ENCODE peak calls at places on chromosomes 12 and 14, in six cellular contexts. G is left ventricle myocardium inferior; W is IMR-90; K is lower lobe of right lung; L is Peyer's patch; O is CD8-positive, alpha-beta T cell. S is an unnamed sample. For H3K4me1, the result is how much of the 10 kb centered on the place peaks cover.

GRCh38 chr12:59408431-59408830 is 187.4 kb upstream of the SLC16A7 start:
- DNase-seq in W (peak), G (no peak), O (no peak), K (no peak), L (no peak), S (no peak)

GRCh38 chr14:100213956-100214767 is 24.8 kb upstream of the YY1 start:
- DNase-seq in K (peak), G (peak), O (peak), W (peak), L (peak), S (peak)

GRCh38 chr12:39975374-39975918 is 130.4 kb downstream of the SLC2A13 start:
- DNase-seq in G (no peak), O (no peak), W (no peak), K (no peak), L (no peak), S (no peak)

GRCh38 chr14:79016828-79017505 is 846.8 kb downstream of the NRXN3 start:
- DNase-seq in L (no peak), K (no peak), O (no peak), G (no peak), W (peak), S (no peak)

GRCh38 chr14:43894534-43894933 is 612.5 kb downstream of the FSCB start:
- DNase-seq in K (no peak), O (no peak), G (no peak), L (no peak), W (peak), S (no peak)

GRCh38 chr12:119661882-119662281 is 6.1 kb upstream of the PRKAB1 start:
- DNase-seq in K (no peak), G (no peak), O (no peak), L (no peak), W (no peak), S (no peak)

GRCh38 chr12:64400041-64400440 is 4.2 kb upstream of the XPOT start:
- DNase-seq in L (no peak), K (no peak), O (no peak), W (peak), G (no peak), S (no peak)

GRCh38 chr12:1880876-1881275 is 37.6 kb downstream of the CACNA2D4 start:
- DNase-seq in O (no peak), K (no peak), W (no peak), L (no peak), G (no peak), S (peak)

GRCh38 chr14:33959692-33960151 is 8.8 kb upstream of the EGLN3 start:
- DNase-seq in L (no peak), G (no peak), O (no peak), W (no peak), K (no peak), S (peak)

GRCh38 chr12:40718878-40719372 is 26.7 kb downstream of the CNTN1 start:
- DNase-seq in O (no peak), W (no peak), L (no peak), G (no peak), K (no peak), S (no peak)

GRCh38 chr14:64566651-64567122 is 16.9 kb downstream of the PPP1R36 start:
- DNase-seq in W (no peak), L (no peak), K (no peak), O (no peak), G (no peak), S (peak)

GRCh38 chr14:75515631-75515999 is 6.7 kb upstream of the BATF start:
- DNase-seq in O (no peak), L (no peak), W (no peak), K (no peak), G (no peak), S (peak)

GRCh38 chr12:57240926-57241555 is 9.9 kb downstream of the STAC3 start:
- DNase-seq in G (no peak), K (no peak), L (peak), O (no peak), W (no peak), S (no peak)

GRCh38 chr12:52121848-52122838 is 42.6 kb downstream of the SMIM41 start:
- DNase-seq in G (peak), L (peak), O (peak), W (peak), K (peak), S (no peak)

GRCh38 chr12:65189028-65189718 is 19.8 kb downstream of the LEMD3 start:
- DNase-seq in K (no peak), L (no peak), W (no peak), G (no peak), O (no peak), S (no peak)

GRCh38 chr12:15636060-15636890 is 152.9 kb downstream of the EPS8 start:
- DNase-seq in G (no peak), L (no peak), W (no peak), O (no peak), K (no peak), S (no peak)

GRCh38 chr14:49424436-49425331 is 161.5 kb downstream of the RPS29 start:
- DNase-seq in W (no peak), O (no peak), K (no peak), L (no peak), G (no peak), S (no peak)

GRCh38 chr14:59630281-59630963 is 53.8 kb upstream of the CCDC175 start:
- DNase-seq in O (no peak), G (no peak), K (peak), W (no peak), L (peak), S (no peak)

GRCh38 chr14:79356040-79356439 is 855.3 kb downstream of the DIO2 start:
- DNase-seq in O (no peak), W (peak), G (no peak), L (no peak), K (no peak), S (no peak)

GRCh38 chr12:109529618-109530300 is 43.5 kb downstream of the MMAB start:
- DNase-seq in L (peak), G (no peak), K (peak), O (no peak), W (no peak), S (no peak)

GRCh38 chr12:46442723-46443122 is 70.2 kb upstream of the SLC38A2 start:
- DNase-seq in O (no peak), G (no peak), W (peak), L (no peak), K (no peak), S (no peak)

GRCh38 chr12:13707829-13708228 is 273.6 kb downstream of the GRIN2B start:
- DNase-seq in G (no peak), O (no peak), L (no peak), W (no peak), K (no peak), S (no peak)

GRCh38 chr12:93149228-93149627 is 220.1 kb upstream of the EEA1 start:
- DNase-seq in G (no peak), L (no peak), W (no peak), O (no peak), K (no peak), S (no peak)

GRCh38 chr12:66971816-66972215 is 292.9 kb upstream of the GRIP1 start:
- DNase-seq in L (no peak), O (no peak), K (no peak), W (no peak), G (no peak), S (no peak)

GRCh38 chr14:93736378-93737014 is 51.8 kb downstream of the PRIMA1 start:
- DNase-seq in O (no peak), G (no peak), L (no peak), W (no peak), K (no peak), S (no peak)

GRCh38 chr14:99004112-99004511 is 267.9 kb downstream of the BCL11B start:
- DNase-seq in K (no peak), L (no peak), W (no peak), O (no peak), G (no peak), S (no peak)

GRCh38 chr12:3078086-3078820 is 1.1 kb downstream of the TSPAN9 start:
- DNase-seq in O (no peak), G (no peak), W (no peak), L (peak), K (no peak), S (no peak)

GRCh38 chr12:30820406-30820946 is 65.7 kb upstream of the CAPRIN2 start:
- DNase-seq in K (no peak), O (no peak), G (no peak), L (no peak), W (no peak), S (no peak)

GRCh38 chr14:59438148-59438766 is 26.9 kb downstream of the GPR135 start:
- DNase-seq in G (no peak), K (no peak), W (peak), O (no peak), L (no peak), S (no peak)

GRCh38 chr12:3593906-3594305 is 102.9 kb downstream of the PRMT8 start:
- DNase-seq in O (no peak), K (no peak), L (no peak), G (no peak), W (no peak), S (no peak)

GRCh38 chr12:104215638-104216297 is at the start of gene TXNRD1:
- DNase-seq in G (peak), K (peak), W (peak), L (peak), O (peak), S (peak)

GRCh38 chr12:91226-91625 is 24.7 kb downstream of the IQSEC3 start:
- DNase-seq in W (no peak), G (no peak), L (no peak), O (no peak), K (no peak), S (no peak)

GRCh38 chr12:11836282-11836963 is 186.9 kb downstream of the ETV6 start:
- DNase-seq in K (peak), L (no peak), O (no peak), W (no peak), G (no peak), S (no peak)

GRCh38 chr12:57845478-57846284 is 848 bp downstream of the CTDSP2 start:
- DNase-seq in K (peak), G (peak), O (no peak), L (peak), W (no peak), S (no peak)

GRCh38 chr14:58166005-58166983 is 14.3 kb upstream of the ARMH4 start:
- DNase-seq in O (peak), L (peak), W (peak), K (peak), G (peak), S (peak)
- TF ChIP-seq CTCF in O (peak), L (peak), W (peak), K (peak), G (peak), S (peak)

DNA sequence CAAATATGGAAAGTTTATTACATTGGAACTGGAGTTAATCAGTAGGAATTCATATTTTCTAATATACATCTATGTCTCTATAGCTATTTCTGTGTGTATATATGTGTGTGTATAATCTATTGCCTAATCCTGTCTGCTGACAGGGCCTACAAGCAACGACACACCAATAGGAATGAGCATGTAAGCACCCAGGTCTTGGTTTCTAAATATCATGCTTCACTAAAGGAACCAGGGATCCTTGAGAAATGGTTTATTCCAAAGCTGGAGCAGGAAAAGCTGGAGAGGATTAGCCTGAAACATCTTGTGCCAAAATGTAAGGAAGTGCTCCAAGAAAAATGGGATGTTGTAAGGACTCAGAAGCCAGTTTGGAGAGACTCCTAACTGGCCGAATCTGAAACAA is 29.3 kb upstream of the LGALS3 start:
- DNase-seq in L (no peak), G (no peak), K (no peak), W (peak), O (no peak), S (no peak)
- H3K4me1 ChIP-seq in L (half or more), G (half or more), K (half or more), W (under half), O (under half), S (half or more)

GRCh38 chr14:95701846-95702221 is 12.1 kb downstream of the TCL1A start:
- DNase-seq in W (no peak), L (no peak), K (no peak), O (no peak), G (no peak), S (peak)
- TF ChIP-seq CTCF in W (no peak), L (no peak), K (no peak), O (no peak), G (no peak), S (no peak)

GRCh38 chr12:122844366-122844971 is 9.2 kb downstream of the HIP1R start:
- DNase-seq in G (no peak), W (no peak), K (peak), O (no peak), L (no peak), S (no peak)

GRCh38 chr12:122840580-122841513 is 5.6 kb downstream of the HIP1R start:
- DNase-seq in W (no peak), L (peak), O (no peak), G (no peak), K (peak), S (no peak)

GRCh38 chr12:122843472-122843871 is 8.2 kb downstream of the HIP1R start:
- DNase-seq in G (no peak), O (no peak), W (no peak), K (peak), L (no peak), S (no peak)

GRCh38 chr12:122841544-122842321 is 6.5 kb downstream of the HIP1R start:
- DNase-seq in K (peak), G (no peak), W (peak), O (no peak), L (peak), S (no peak)

DNA sequence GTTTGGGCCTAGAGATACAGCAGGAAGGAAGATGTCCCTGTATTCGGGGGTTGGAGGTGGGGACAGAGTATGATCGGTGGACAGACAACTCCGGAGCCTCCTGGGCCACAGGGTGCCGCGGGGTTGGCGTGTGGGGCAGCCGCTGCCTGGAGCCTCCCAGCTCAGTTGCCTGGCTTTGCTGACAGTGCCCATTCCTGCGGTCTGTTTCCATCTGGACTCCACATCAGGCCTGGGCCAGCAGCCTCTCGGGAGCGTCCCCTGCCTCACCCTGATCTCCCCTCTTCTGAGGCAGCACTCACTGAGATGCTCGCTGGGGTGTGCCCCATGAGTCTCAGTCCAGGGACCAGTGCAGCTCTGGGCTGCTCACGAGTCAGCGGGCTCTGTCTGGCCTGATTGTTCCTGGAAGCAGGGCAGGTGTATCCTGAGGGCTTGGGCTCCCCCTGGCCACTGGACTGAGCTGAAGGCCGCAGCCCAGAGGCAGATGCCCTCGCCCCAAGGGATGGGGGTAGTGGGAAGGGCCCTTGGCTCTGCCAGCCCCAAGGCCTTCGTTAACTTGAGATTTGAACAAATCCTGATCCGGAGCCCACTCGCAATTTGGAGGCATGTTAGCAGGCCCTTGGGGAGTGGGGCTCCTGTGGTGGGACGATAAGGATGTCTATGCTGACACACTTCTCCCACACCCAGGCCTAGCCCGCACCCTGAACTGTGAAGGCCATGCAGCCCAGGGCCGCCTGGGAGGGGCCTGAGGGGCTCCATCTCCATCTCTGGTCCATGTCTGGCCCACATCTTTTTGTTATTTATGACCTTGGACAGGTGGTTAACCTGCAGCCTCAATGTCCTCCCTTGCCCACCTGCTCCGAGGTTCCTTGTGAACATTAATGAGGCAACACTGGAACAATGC is 7.5 kb downstream of the HIP1R start:
- DNase-seq in G (no peak), W (no peak), K (peak), L (no peak), O (no peak), S (no peak)
- H3K4me1 ChIP-seq in G (half or more), W (under half), K (under half), L (under half), O (under half), S (under half)

DNA sequence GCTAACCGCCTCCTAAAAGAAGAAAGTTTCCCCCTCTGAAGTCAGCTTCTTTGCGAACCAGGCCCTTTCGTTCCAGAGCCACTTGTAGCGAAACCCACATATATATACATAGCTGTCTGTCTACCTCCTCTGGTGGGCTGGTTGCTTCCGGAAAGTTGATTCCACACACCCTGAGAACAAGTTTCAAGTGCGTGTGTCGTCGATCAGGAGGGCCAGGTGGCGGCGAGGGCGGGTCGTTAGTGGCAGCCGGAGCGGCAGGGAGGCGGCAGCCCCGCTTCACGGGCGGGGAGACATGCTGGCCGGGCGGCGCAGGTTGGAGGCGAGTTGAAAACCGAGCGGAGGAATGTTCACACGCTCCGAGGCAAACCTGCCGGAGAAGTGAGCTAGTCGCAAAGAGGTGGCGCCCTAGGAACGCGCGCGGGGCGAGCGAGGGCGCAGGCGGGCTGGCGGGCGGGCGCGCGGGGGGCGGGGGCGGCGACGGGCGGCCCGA is 2.6 kb downstream of the PTHLH start:
- DNase-seq in G (peak), W (peak), L (peak), K (peak), O (no peak), S (no peak)
- TF ChIP-seq CTCF in G (no peak), W (peak), L (no peak), K (no peak), O (no peak), S (no peak)